ENCODE peak calls at places on chromosomes 3 and 15, in ten cellular contexts. One of them, this sample, is unnamed.

GRCh38 chr3:179957264-179957845 is 79.4 kb downstream of the PEX5L start:
- DNase-seq in prostate gland: no peak
- DNase-seq in ovary: no peak
- DNase-seq in transverse colon: no peak
- DNase-seq in GM12891: no peak
- DNase-seq in body of pancreas: no peak
- DNase-seq in IMR-90: no peak
- DNase-seq in esophagus squamous epithelium: no peak
- DNase-seq in tibial nerve: no peak
- DNase-seq in heart left ventricle: no peak
- DNase-seq in this sample: no peak

GRCh38 chr3:192935441-192935840 is 17.8 kb upstream of the MB21D2 start:
- DNase-seq in prostate gland: no peak
- DNase-seq in ovary: no peak
- DNase-seq in transverse colon: no peak
- DNase-seq in GM12891: no peak
- DNase-seq in body of pancreas: no peak
- DNase-seq in IMR-90: peak
- DNase-seq in esophagus squamous epithelium: no peak
- DNase-seq in tibial nerve: no peak
- DNase-seq in heart left ventricle: no peak
- DNase-seq in this sample: no peak

GRCh38 chr3:158095302-158095997 is 10.8 kb downstream of the SHOX2 start:
- DNase-seq in prostate gland: no peak
- DNase-seq in ovary: no peak
- DNase-seq in transverse colon: no peak
- DNase-seq in GM12891: no peak
- DNase-seq in body of pancreas: no peak
- DNase-seq in IMR-90: no peak
- DNase-seq in esophagus squamous epithelium: no peak
- DNase-seq in tibial nerve: no peak
- DNase-seq in heart left ventricle: no peak
- DNase-seq in this sample: no peak

GRCh38 chr15:48861813-48862431 is 16.0 kb upstream of the EID1 start:
- DNase-seq in prostate gland: no peak
- DNase-seq in ovary: peak
- DNase-seq in transverse colon: peak
- DNase-seq in GM12891: peak
- DNase-seq in body of pancreas: no peak
- DNase-seq in IMR-90: peak
- DNase-seq in esophagus squamous epithelium: no peak
- DNase-seq in tibial nerve: no peak
- DNase-seq in heart left ventricle: no peak
- DNase-seq in this sample: no peak

GRCh38 chr3:69121950-69122349 is 445 bp downstream of the LMOD3 start:
- DNase-seq in prostate gland: no peak
- DNase-seq in ovary: no peak
- DNase-seq in transverse colon: no peak
- DNase-seq in GM12891: no peak
- DNase-seq in body of pancreas: no peak
- DNase-seq in IMR-90: no peak
- DNase-seq in esophagus squamous epithelium: no peak
- DNase-seq in tibial nerve: no peak
- DNase-seq in heart left ventricle: no peak
- DNase-seq in this sample: peak

GRCh38 chr3:44969170-44969569 is 6.8 kb downstream of the ZDHHC3 start:
- DNase-seq in prostate gland: no peak
- DNase-seq in ovary: no peak
- DNase-seq in transverse colon: no peak
- DNase-seq in GM12891: no peak
- DNase-seq in body of pancreas: no peak
- DNase-seq in IMR-90: no peak
- DNase-seq in esophagus squamous epithelium: no peak
- DNase-seq in tibial nerve: no peak
- DNase-seq in heart left ventricle: no peak
- DNase-seq in this sample: no peak

GRCh38 chr15:85768595-85769168 is 26.0 kb downstream of the KLHL25 start:
- DNase-seq in prostate gland: no peak
- DNase-seq in ovary: no peak
- DNase-seq in transverse colon: no peak
- DNase-seq in GM12891: no peak
- DNase-seq in body of pancreas: no peak
- DNase-seq in IMR-90: no peak
- DNase-seq in esophagus squamous epithelium: no peak
- DNase-seq in tibial nerve: no peak
- DNase-seq in heart left ventricle: no peak
- DNase-seq in this sample: no peak

GRCh38 chr15:76285241-76285825 is 25.9 kb downstream of the ETFA start:
- DNase-seq in prostate gland: no peak
- DNase-seq in ovary: no peak
- DNase-seq in transverse colon: no peak
- DNase-seq in GM12891: no peak
- DNase-seq in body of pancreas: no peak
- DNase-seq in IMR-90: peak
- DNase-seq in esophagus squamous epithelium: no peak
- DNase-seq in tibial nerve: no peak
- DNase-seq in heart left ventricle: no peak
- DNase-seq in this sample: no peak

GRCh38 chr15:40097968-40098476 is 10.7 kb downstream of the BMF start:
- DNase-seq in prostate gland: peak
- DNase-seq in ovary: no peak
- DNase-seq in transverse colon: peak
- DNase-seq in GM12891: no peak
- DNase-seq in body of pancreas: peak
- DNase-seq in IMR-90: no peak
- DNase-seq in esophagus squamous epithelium: no peak
- DNase-seq in tibial nerve: no peak
- DNase-seq in heart left ventricle: peak
- DNase-seq in this sample: peak

GRCh38 chr15:51117270-51117669 is 22.6 kb upstream of the TNFAIP8L3 start:
- DNase-seq in prostate gland: no peak
- DNase-seq in ovary: no peak
- DNase-seq in transverse colon: no peak
- DNase-seq in GM12891: no peak
- DNase-seq in body of pancreas: no peak
- DNase-seq in IMR-90: peak
- DNase-seq in esophagus squamous epithelium: no peak
- DNase-seq in tibial nerve: no peak
- DNase-seq in heart left ventricle: no peak
- DNase-seq in this sample: no peak

GRCh38 chr15:67407709-67408257 is 113.1 kb upstream of the C15orf61 start:
- DNase-seq in prostate gland: no peak
- DNase-seq in ovary: no peak
- DNase-seq in transverse colon: no peak
- DNase-seq in GM12891: no peak
- DNase-seq in body of pancreas: no peak
- DNase-seq in IMR-90: no peak
- DNase-seq in esophagus squamous epithelium: no peak
- DNase-seq in tibial nerve: no peak
- DNase-seq in heart left ventricle: no peak
- DNase-seq in this sample: no peak

GRCh38 chr3:139448104-139448503 is 28.2 kb downstream of the RBP2 start:
- DNase-seq in prostate gland: no peak
- DNase-seq in ovary: no peak
- DNase-seq in transverse colon: no peak
- DNase-seq in GM12891: no peak
- DNase-seq in body of pancreas: no peak
- DNase-seq in IMR-90: no peak
- DNase-seq in esophagus squamous epithelium: no peak
- DNase-seq in tibial nerve: no peak
- DNase-seq in heart left ventricle: peak
- DNase-seq in this sample: peak

GRCh38 chr15:84996055-84996454 is 14.4 kb downstream of the PDE8A start:
- DNase-seq in prostate gland: no peak
- DNase-seq in ovary: no peak
- DNase-seq in transverse colon: no peak
- DNase-seq in GM12891: no peak
- DNase-seq in body of pancreas: no peak
- DNase-seq in IMR-90: no peak
- DNase-seq in esophagus squamous epithelium: no peak
- DNase-seq in tibial nerve: no peak
- DNase-seq in heart left ventricle: no peak
- DNase-seq in this sample: no peak

GRCh38 chr15:43285609-43286037 is 18.9 kb upstream of the TGM5 start:
- DNase-seq in prostate gland: peak
- DNase-seq in ovary: no peak
- DNase-seq in transverse colon: peak
- DNase-seq in GM12891: peak
- DNase-seq in body of pancreas: peak
- DNase-seq in IMR-90: peak
- DNase-seq in esophagus squamous epithelium: no peak
- DNase-seq in tibial nerve: no peak
- DNase-seq in heart left ventricle: no peak
- DNase-seq in this sample: no peak

GRCh38 chr3:16513141-16514020 is at the start of gene RFTN1:
- DNase-seq in prostate gland: no peak
- DNase-seq in ovary: peak
- DNase-seq in transverse colon: peak
- DNase-seq in GM12891: peak
- DNase-seq in body of pancreas: peak
- DNase-seq in IMR-90: peak
- DNase-seq in esophagus squamous epithelium: no peak
- DNase-seq in tibial nerve: peak
- DNase-seq in heart left ventricle: peak
- DNase-seq in this sample: no peak
- TF ChIP-seq POLR2A in prostate gland: no peak
- TF ChIP-seq POLR2A in ovary: no peak
- TF ChIP-seq POLR2A in transverse colon: no peak
- TF ChIP-seq POLR2A in GM12891: no peak
- TF ChIP-seq POLR2A in body of pancreas: no peak
- TF ChIP-seq POLR2A in IMR-90: peak
- TF ChIP-seq POLR2A in esophagus squamous epithelium: peak
- TF ChIP-seq POLR2A in tibial nerve: peak
- TF ChIP-seq POLR2A in heart left ventricle: no peak
- TF ChIP-seq POLR2A in this sample: no peak

GRCh38 chr3:186929676-186930075 is 650 bp upstream of the ST6GAL1 start:
- DNase-seq in prostate gland: no peak
- DNase-seq in ovary: no peak
- DNase-seq in transverse colon: no peak
- DNase-seq in GM12891: no peak
- DNase-seq in body of pancreas: no peak
- DNase-seq in IMR-90: no peak
- DNase-seq in esophagus squamous epithelium: no peak
- DNase-seq in tibial nerve: no peak
- DNase-seq in heart left ventricle: no peak
- DNase-seq in this sample: no peak

GRCh38 chr3:186930639-186931486 is 537 bp downstream of the ST6GAL1 start:
- DNase-seq in prostate gland: peak
- DNase-seq in ovary: peak
- DNase-seq in transverse colon: peak
- DNase-seq in GM12891: peak
- DNase-seq in body of pancreas: peak
- DNase-seq in IMR-90: peak
- DNase-seq in esophagus squamous epithelium: peak
- DNase-seq in tibial nerve: peak
- DNase-seq in heart left ventricle: peak
- DNase-seq in this sample: peak

GRCh38 chr3:186930143-186930638 is at the start of gene ST6GAL1:
- DNase-seq in prostate gland: peak
- DNase-seq in ovary: peak
- DNase-seq in transverse colon: peak
- DNase-seq in GM12891: peak
- DNase-seq in body of pancreas: peak
- DNase-seq in IMR-90: peak
- DNase-seq in esophagus squamous epithelium: peak
- DNase-seq in tibial nerve: peak
- DNase-seq in heart left ventricle: peak
- DNase-seq in this sample: peak

GRCh38 chr3:186932281-186933181 is 2.2 kb downstream of the ST6GAL1 start:
- DNase-seq in prostate gland: peak
- DNase-seq in ovary: peak
- DNase-seq in transverse colon: no peak
- DNase-seq in GM12891: no peak
- DNase-seq in body of pancreas: no peak
- DNase-seq in IMR-90: no peak
- DNase-seq in esophagus squamous epithelium: no peak
- DNase-seq in tibial nerve: no peak
- DNase-seq in heart left ventricle: no peak
- DNase-seq in this sample: no peak

DNA sequence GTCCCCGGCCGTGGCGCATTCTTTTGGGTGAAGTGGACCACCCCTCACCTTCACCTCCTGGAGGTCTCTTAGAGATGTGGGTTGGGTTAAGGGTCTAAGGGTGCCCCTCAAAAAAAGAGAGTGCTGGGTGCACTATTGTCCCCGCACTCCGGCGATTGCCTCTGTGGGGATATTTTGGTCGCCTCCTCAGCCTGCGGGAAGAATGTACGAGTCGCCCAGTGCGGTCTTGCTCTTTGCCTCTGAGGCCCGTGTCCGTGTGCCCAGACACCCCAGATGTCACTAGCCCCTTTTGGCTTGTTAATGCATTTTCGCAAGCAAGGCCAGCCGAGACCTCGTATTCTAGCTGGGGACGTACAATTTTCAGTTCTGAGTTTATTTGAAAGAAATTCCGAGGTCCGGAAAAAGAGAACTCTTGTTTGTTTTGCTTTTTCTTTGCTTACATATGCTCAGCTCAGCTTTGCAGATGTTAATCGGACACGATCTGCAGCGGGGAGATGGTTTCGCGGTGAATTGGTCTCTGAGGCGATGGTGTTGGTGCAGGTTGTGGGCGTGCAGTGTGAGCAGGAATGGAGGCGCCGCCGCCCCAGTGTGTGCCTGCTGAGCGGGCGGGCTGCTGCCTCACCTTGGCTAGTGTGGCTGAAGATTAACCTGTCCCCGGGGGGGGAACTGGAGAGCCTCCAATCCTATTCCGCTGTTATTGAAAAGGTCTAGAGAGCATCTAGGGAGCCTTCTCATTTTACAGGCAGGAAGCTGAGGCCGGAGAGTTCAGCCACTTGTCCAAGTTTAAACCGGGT is 1.4 kb downstream of the ST6GAL1 start:
- DNase-seq in prostate gland: peak
- DNase-seq in ovary: peak
- DNase-seq in transverse colon: peak
- DNase-seq in GM12891: no peak
- DNase-seq in body of pancreas: peak
- DNase-seq in IMR-90: peak
- DNase-seq in esophagus squamous epithelium: no peak
- DNase-seq in tibial nerve: no peak
- DNase-seq in heart left ventricle: peak
- DNase-seq in this sample: peak
- TF ChIP-seq POLR2A in prostate gland: peak
- TF ChIP-seq POLR2A in ovary: no peak
- TF ChIP-seq POLR2A in transverse colon: no peak
- TF ChIP-seq POLR2A in GM12891: no peak
- TF ChIP-seq POLR2A in body of pancreas: no peak
- TF ChIP-seq POLR2A in IMR-90: no peak
- TF ChIP-seq POLR2A in esophagus squamous epithelium: peak
- TF ChIP-seq POLR2A in tibial nerve: no peak
- TF ChIP-seq POLR2A in heart left ventricle: no peak
- TF ChIP-seq POLR2A in this sample: no peak

GRCh38 chr3:47513125-47513929 is at the start of gene ELP6:
- DNase-seq in prostate gland: peak
- DNase-seq in ovary: peak
- DNase-seq in transverse colon: peak
- DNase-seq in GM12891: peak
- DNase-seq in body of pancreas: peak
- DNase-seq in IMR-90: peak
- DNase-seq in esophagus squamous epithelium: peak
- DNase-seq in tibial nerve: peak
- DNase-seq in heart left ventricle: peak
- DNase-seq in this sample: peak
- TF ChIP-seq POLR2A in prostate gland: peak
- TF ChIP-seq POLR2A in ovary: peak
- TF ChIP-seq POLR2A in transverse colon: peak
- TF ChIP-seq POLR2A in GM12891: peak
- TF ChIP-seq POLR2A in body of pancreas: peak
- TF ChIP-seq POLR2A in IMR-90: peak
- TF ChIP-seq POLR2A in esophagus squamous epithelium: peak
- TF ChIP-seq POLR2A in tibial nerve: peak
- TF ChIP-seq POLR2A in heart left ventricle: no peak
- TF ChIP-seq POLR2A in this sample: peak

GRCh38 chr3:47070770-47071169 is 91.3 kb downstream of the NBEAL2 start:
- DNase-seq in prostate gland: no peak
- DNase-seq in ovary: no peak
- DNase-seq in transverse colon: no peak
- DNase-seq in GM12891: no peak
- DNase-seq in body of pancreas: no peak
- DNase-seq in IMR-90: no peak
- DNase-seq in esophagus squamous epithelium: no peak
- DNase-seq in tibial nerve: no peak
- DNase-seq in heart left ventricle: no peak
- DNase-seq in this sample: no peak
- TF ChIP-seq POLR2A in prostate gland: no peak
- TF ChIP-seq POLR2A in ovary: no peak
- TF ChIP-seq POLR2A in transverse colon: no peak
- TF ChIP-seq POLR2A in GM12891: no peak
- TF ChIP-seq POLR2A in body of pancreas: no peak
- TF ChIP-seq POLR2A in IMR-90: no peak
- TF ChIP-seq POLR2A in esophagus squamous epithelium: no peak
- TF ChIP-seq POLR2A in tibial nerve: no peak
- TF ChIP-seq POLR2A in heart left ventricle: no peak
- TF ChIP-seq POLR2A in this sample: no peak

This sample was measured in gastrocnemius medialis.